ENCODE peak calls at places on chromosomes 4 and X, in nine cellular contexts. One of them, this sample, is unnamed.
A peak's percentile ranks its signal among the peaks of the same experiment; 100 is the strongest.

GRCh38 chr4:37825943-37826281 is 574 bp upstream of the PGM2 start:
- DNase-seq in dorsolateral prefrontal cortex: no peak
- DNase-seq in neural progenitor cell: no peak
- DNase-seq in choroid plexus epithelial cell: no peak
- DNase-seq in stimulated activated CD8-positive, alpha-beta memory T cell treated with anti-CD3 and anti-CD28 coated beads, Interleukin-2, amount 100 ng/mL, for 48 hours: no peak
- DNase-seq in left colon: peak; percentile 27
- DNase-seq in hippocampal formation: no peak
- DNase-seq in MM.1S: no peak
- DNase-seq in stimulated activated CD4-positive, alpha-beta T cell treated with anti-CD3 and anti-CD28 coated beads, Interleukin-1b, Interleukin-23, amount 100 ng/mL, for 4 hours: no peak
- DNase-seq in this sample: no peak

GRCh38 chr4:142547974-142548373 is 298.1 kb downstream of the INPP4B start:
- DNase-seq in neural progenitor cell: no peak
- DNase-seq in hippocampal formation: no peak
- DNase-seq in MM.1S: no peak
- DNase-seq in left colon: no peak
- DNase-seq in choroid plexus epithelial cell: no peak
- DNase-seq in stimulated activated CD4-positive, alpha-beta T cell treated with anti-CD3 and anti-CD28 coated beads, Interleukin-1b, Interleukin-23, amount 100 ng/mL, for 4 hours: no peak
- DNase-seq in stimulated activated CD8-positive, alpha-beta memory T cell treated with anti-CD3 and anti-CD28 coated beads, Interleukin-2, amount 100 ng/mL, for 48 hours: no peak
- DNase-seq in dorsolateral prefrontal cortex: no peak
- DNase-seq in this sample: no peak

GRCh38 chrX:153601511-153602110 is 2.7 kb upstream of the CCNQ start:
- DNase-seq in MM.1S: no peak
- DNase-seq in neural progenitor cell: no peak
- DNase-seq in hippocampal formation: no peak
- DNase-seq in stimulated activated CD4-positive, alpha-beta T cell treated with anti-CD3 and anti-CD28 coated beads, Interleukin-1b, Interleukin-23, amount 100 ng/mL, for 4 hours: no peak
- DNase-seq in stimulated activated CD8-positive, alpha-beta memory T cell treated with anti-CD3 and anti-CD28 coated beads, Interleukin-2, amount 100 ng/mL, for 48 hours: no peak
- DNase-seq in choroid plexus epithelial cell: no peak
- DNase-seq in dorsolateral prefrontal cortex: no peak
- DNase-seq in left colon: no peak
- DNase-seq in this sample: no peak

GRCh38 chr4:184328022-184328736 is 110.5 kb upstream of the ENPP6 start:
- DNase-seq in choroid plexus epithelial cell: no peak
- DNase-seq in stimulated activated CD4-positive, alpha-beta T cell treated with anti-CD3 and anti-CD28 coated beads, Interleukin-1b, Interleukin-23, amount 100 ng/mL, for 4 hours: no peak
- DNase-seq in MM.1S: peak; percentile 94
- DNase-seq in dorsolateral prefrontal cortex: no peak
- DNase-seq in left colon: no peak
- DNase-seq in hippocampal formation: no peak
- DNase-seq in neural progenitor cell: no peak
- DNase-seq in stimulated activated CD8-positive, alpha-beta memory T cell treated with anti-CD3 and anti-CD28 coated beads, Interleukin-2, amount 100 ng/mL, for 48 hours: no peak
- DNase-seq in this sample: peak; percentile 76

GRCh38 chrX:39162322-39162721 is 361.1 kb downstream of the MID1IP1 start:
- DNase-seq in left colon: peak; percentile 67
- DNase-seq in choroid plexus epithelial cell: no peak
- DNase-seq in dorsolateral prefrontal cortex: no peak
- DNase-seq in hippocampal formation: no peak
- DNase-seq in MM.1S: no peak
- DNase-seq in neural progenitor cell: peak; percentile 54
- DNase-seq in stimulated activated CD8-positive, alpha-beta memory T cell treated with anti-CD3 and anti-CD28 coated beads, Interleukin-2, amount 100 ng/mL, for 48 hours: peak; percentile 31
- DNase-seq in stimulated activated CD4-positive, alpha-beta T cell treated with anti-CD3 and anti-CD28 coated beads, Interleukin-1b, Interleukin-23, amount 100 ng/mL, for 4 hours: peak; percentile 49
- DNase-seq in this sample: no peak

GRCh38 chr4:176185068-176185467 is 10.3 kb downstream of the SPATA4 start:
- DNase-seq in neural progenitor cell: no peak
- DNase-seq in hippocampal formation: no peak
- DNase-seq in left colon: no peak
- DNase-seq in stimulated activated CD4-positive, alpha-beta T cell treated with anti-CD3 and anti-CD28 coated beads, Interleukin-1b, Interleukin-23, amount 100 ng/mL, for 4 hours: no peak
- DNase-seq in stimulated activated CD8-positive, alpha-beta memory T cell treated with anti-CD3 and anti-CD28 coated beads, Interleukin-2, amount 100 ng/mL, for 48 hours: no peak
- DNase-seq in dorsolateral prefrontal cortex: no peak
- DNase-seq in MM.1S: no peak
- DNase-seq in choroid plexus epithelial cell: peak; percentile 76
- DNase-seq in this sample: no peak

GRCh38 chrX:106670631-106671030 is 55.9 kb upstream of the RNF128 start:
- DNase-seq in neural progenitor cell: no peak
- DNase-seq in dorsolateral prefrontal cortex: no peak
- DNase-seq in hippocampal formation: no peak
- DNase-seq in left colon: no peak
- DNase-seq in MM.1S: no peak
- DNase-seq in stimulated activated CD4-positive, alpha-beta T cell treated with anti-CD3 and anti-CD28 coated beads, Interleukin-1b, Interleukin-23, amount 100 ng/mL, for 4 hours: no peak
- DNase-seq in stimulated activated CD8-positive, alpha-beta memory T cell treated with anti-CD3 and anti-CD28 coated beads, Interleukin-2, amount 100 ng/mL, for 48 hours: no peak
- DNase-seq in choroid plexus epithelial cell: peak; percentile 12
- DNase-seq in this sample: no peak

GRCh38 chrX:10195425-10195824 is 38.6 kb downstream of the CLCN4 start:
- DNase-seq in left colon: no peak
- DNase-seq in stimulated activated CD8-positive, alpha-beta memory T cell treated with anti-CD3 and anti-CD28 coated beads, Interleukin-2, amount 100 ng/mL, for 48 hours: no peak
- DNase-seq in choroid plexus epithelial cell: no peak
- DNase-seq in stimulated activated CD4-positive, alpha-beta T cell treated with anti-CD3 and anti-CD28 coated beads, Interleukin-1b, Interleukin-23, amount 100 ng/mL, for 4 hours: no peak
- DNase-seq in neural progenitor cell: no peak
- DNase-seq in MM.1S: no peak
- DNase-seq in dorsolateral prefrontal cortex: no peak
- DNase-seq in hippocampal formation: no peak
- DNase-seq in this sample: no peak

GRCh38 chr4:47374477-47374876 is 89.0 kb downstream of the COMMD8 start:
- DNase-seq in hippocampal formation: no peak
- DNase-seq in choroid plexus epithelial cell: peak; percentile 14
- DNase-seq in stimulated activated CD8-positive, alpha-beta memory T cell treated with anti-CD3 and anti-CD28 coated beads, Interleukin-2, amount 100 ng/mL, for 48 hours: no peak
- DNase-seq in left colon: no peak
- DNase-seq in MM.1S: no peak
- DNase-seq in dorsolateral prefrontal cortex: no peak
- DNase-seq in stimulated activated CD4-positive, alpha-beta T cell treated with anti-CD3 and anti-CD28 coated beads, Interleukin-1b, Interleukin-23, amount 100 ng/mL, for 4 hours: no peak
- DNase-seq in neural progenitor cell: no peak
- DNase-seq in this sample: no peak

GRCh38 chrX:48966796-48967579 is 4.7 kb downstream of the KCND1 start:
- DNase-seq in hippocampal formation: no peak
- DNase-seq in stimulated activated CD8-positive, alpha-beta memory T cell treated with anti-CD3 and anti-CD28 coated beads, Interleukin-2, amount 100 ng/mL, for 48 hours: no peak
- DNase-seq in MM.1S: no peak
- DNase-seq in left colon: no peak
- DNase-seq in neural progenitor cell: no peak
- DNase-seq in stimulated activated CD4-positive, alpha-beta T cell treated with anti-CD3 and anti-CD28 coated beads, Interleukin-1b, Interleukin-23, amount 100 ng/mL, for 4 hours: no peak
- DNase-seq in dorsolateral prefrontal cortex: no peak
- DNase-seq in choroid plexus epithelial cell: peak; percentile 53
- DNase-seq in this sample: no peak

GRCh38 chr4:53951414-53951813 is 113.0 kb downstream of the CHIC2 start:
- DNase-seq in choroid plexus epithelial cell: no peak
- DNase-seq in dorsolateral prefrontal cortex: no peak
- DNase-seq in MM.1S: no peak
- DNase-seq in hippocampal formation: no peak
- DNase-seq in neural progenitor cell: no peak
- DNase-seq in stimulated activated CD4-positive, alpha-beta T cell treated with anti-CD3 and anti-CD28 coated beads, Interleukin-1b, Interleukin-23, amount 100 ng/mL, for 4 hours: no peak
- DNase-seq in stimulated activated CD8-positive, alpha-beta memory T cell treated with anti-CD3 and anti-CD28 coated beads, Interleukin-2, amount 100 ng/mL, for 48 hours: no peak
- DNase-seq in left colon: no peak
- DNase-seq in this sample: no peak

GRCh38 chr4:16693040-16693506 is 205.4 kb downstream of the LDB2 start:
- DNase-seq in choroid plexus epithelial cell: no peak
- DNase-seq in neural progenitor cell: no peak
- DNase-seq in dorsolateral prefrontal cortex: no peak
- DNase-seq in stimulated activated CD4-positive, alpha-beta T cell treated with anti-CD3 and anti-CD28 coated beads, Interleukin-1b, Interleukin-23, amount 100 ng/mL, for 4 hours: no peak
- DNase-seq in MM.1S: no peak
- DNase-seq in stimulated activated CD8-positive, alpha-beta memory T cell treated with anti-CD3 and anti-CD28 coated beads, Interleukin-2, amount 100 ng/mL, for 48 hours: no peak
- DNase-seq in left colon: no peak
- DNase-seq in hippocampal formation: no peak
- DNase-seq in this sample: no peak

GRCh38 chr4:128606173-128606572 is 203.3 kb upstream of the JADE1 start:
- DNase-seq in hippocampal formation: no peak
- DNase-seq in stimulated activated CD8-positive, alpha-beta memory T cell treated with anti-CD3 and anti-CD28 coated beads, Interleukin-2, amount 100 ng/mL, for 48 hours: no peak
- DNase-seq in neural progenitor cell: no peak
- DNase-seq in dorsolateral prefrontal cortex: no peak
- DNase-seq in choroid plexus epithelial cell: peak; percentile 68
- DNase-seq in MM.1S: no peak
- DNase-seq in stimulated activated CD4-positive, alpha-beta T cell treated with anti-CD3 and anti-CD28 coated beads, Interleukin-1b, Interleukin-23, amount 100 ng/mL, for 4 hours: no peak
- DNase-seq in left colon: no peak
- DNase-seq in this sample: no peak

GRCh38 chr4:111018231-111018630 is 395.4 kb upstream of the PITX2 start:
- DNase-seq in left colon: no peak
- DNase-seq in hippocampal formation: no peak
- DNase-seq in dorsolateral prefrontal cortex: no peak
- DNase-seq in stimulated activated CD4-positive, alpha-beta T cell treated with anti-CD3 and anti-CD28 coated beads, Interleukin-1b, Interleukin-23, amount 100 ng/mL, for 4 hours: no peak
- DNase-seq in choroid plexus epithelial cell: no peak
- DNase-seq in MM.1S: no peak
- DNase-seq in neural progenitor cell: no peak
- DNase-seq in stimulated activated CD8-positive, alpha-beta memory T cell treated with anti-CD3 and anti-CD28 coated beads, Interleukin-2, amount 100 ng/mL, for 48 hours: no peak
- DNase-seq in this sample: no peak

GRCh38 chr4:68469482-68469881 is 22.2 kb downstream of the TMPRSS11E start:
- DNase-seq in stimulated activated CD8-positive, alpha-beta memory T cell treated with anti-CD3 and anti-CD28 coated beads, Interleukin-2, amount 100 ng/mL, for 48 hours: no peak
- DNase-seq in choroid plexus epithelial cell: no peak
- DNase-seq in MM.1S: peak; percentile 66
- DNase-seq in dorsolateral prefrontal cortex: no peak
- DNase-seq in stimulated activated CD4-positive, alpha-beta T cell treated with anti-CD3 and anti-CD28 coated beads, Interleukin-1b, Interleukin-23, amount 100 ng/mL, for 4 hours: no peak
- DNase-seq in neural progenitor cell: no peak
- DNase-seq in hippocampal formation: no peak
- DNase-seq in left colon: no peak
- DNase-seq in this sample: no peak

GRCh38 chr4:19689511-19689910 is 562.2 kb upstream of the SLIT2 start:
- DNase-seq in hippocampal formation: no peak
- DNase-seq in left colon: no peak
- DNase-seq in MM.1S: no peak
- DNase-seq in choroid plexus epithelial cell: peak; percentile 72
- DNase-seq in dorsolateral prefrontal cortex: no peak
- DNase-seq in neural progenitor cell: no peak
- DNase-seq in stimulated activated CD8-positive, alpha-beta memory T cell treated with anti-CD3 and anti-CD28 coated beads, Interleukin-2, amount 100 ng/mL, for 48 hours: no peak
- DNase-seq in stimulated activated CD4-positive, alpha-beta T cell treated with anti-CD3 and anti-CD28 coated beads, Interleukin-1b, Interleukin-23, amount 100 ng/mL, for 4 hours: no peak
- DNase-seq in this sample: no peak

GRCh38 chr4:39933689-39934590 is 43.8 kb downstream of the PDS5A start:
- DNase-seq in MM.1S: no peak
- DNase-seq in neural progenitor cell: no peak
- DNase-seq in choroid plexus epithelial cell: peak; percentile 68
- DNase-seq in stimulated activated CD8-positive, alpha-beta memory T cell treated with anti-CD3 and anti-CD28 coated beads, Interleukin-2, amount 100 ng/mL, for 48 hours: no peak
- DNase-seq in hippocampal formation: no peak
- DNase-seq in dorsolateral prefrontal cortex: no peak
- DNase-seq in stimulated activated CD4-positive, alpha-beta T cell treated with anti-CD3 and anti-CD28 coated beads, Interleukin-1b, Interleukin-23, amount 100 ng/mL, for 4 hours: no peak
- DNase-seq in left colon: no peak
- DNase-seq in this sample: no peak

GRCh38 chr4:84965558-84966381 is 720 bp downstream of the WDFY3 start:
- DNase-seq in MM.1S: no peak
- DNase-seq in hippocampal formation: peak; percentile 71
- DNase-seq in stimulated activated CD4-positive, alpha-beta T cell treated with anti-CD3 and anti-CD28 coated beads, Interleukin-1b, Interleukin-23, amount 100 ng/mL, for 4 hours: no peak
- DNase-seq in dorsolateral prefrontal cortex: peak; percentile 17
- DNase-seq in left colon: peak; percentile 55
- DNase-seq in stimulated activated CD8-positive, alpha-beta memory T cell treated with anti-CD3 and anti-CD28 coated beads, Interleukin-2, amount 100 ng/mL, for 48 hours: no peak
- DNase-seq in neural progenitor cell: peak; percentile 83
- DNase-seq in choroid plexus epithelial cell: peak; percentile 29
- DNase-seq in this sample: no peak

GRCh38 chr4:158259955-158260575 is 49.8 kb downstream of the TMEM144 start:
- DNase-seq in neural progenitor cell: peak; percentile 40
- DNase-seq in left colon: no peak
- DNase-seq in MM.1S: peak; percentile 25
- DNase-seq in dorsolateral prefrontal cortex: no peak
- DNase-seq in stimulated activated CD4-positive, alpha-beta T cell treated with anti-CD3 and anti-CD28 coated beads, Interleukin-1b, Interleukin-23, amount 100 ng/mL, for 4 hours: no peak
- DNase-seq in choroid plexus epithelial cell: peak; percentile 55
- DNase-seq in hippocampal formation: no peak
- DNase-seq in stimulated activated CD8-positive, alpha-beta memory T cell treated with anti-CD3 and anti-CD28 coated beads, Interleukin-2, amount 100 ng/mL, for 48 hours: no peak
- DNase-seq in this sample: no peak

GRCh38 chr4:4284827-4285618 is 4.9 kb downstream of the LYAR start:
- DNase-seq in neural progenitor cell: no peak
- DNase-seq in choroid plexus epithelial cell: peak; percentile 49
- DNase-seq in dorsolateral prefrontal cortex: no peak
- DNase-seq in stimulated activated CD8-positive, alpha-beta memory T cell treated with anti-CD3 and anti-CD28 coated beads, Interleukin-2, amount 100 ng/mL, for 48 hours: no peak
- DNase-seq in hippocampal formation: no peak
- DNase-seq in left colon: peak; percentile 78
- DNase-seq in MM.1S: no peak
- DNase-seq in stimulated activated CD4-positive, alpha-beta T cell treated with anti-CD3 and anti-CD28 coated beads, Interleukin-1b, Interleukin-23, amount 100 ng/mL, for 4 hours: no peak
- DNase-seq in this sample: no peak

GRCh38 chr4:143183513-143184216 is 1.1 kb upstream of the USP38 start:
- DNase-seq in neural progenitor cell: no peak
- DNase-seq in hippocampal formation: no peak
- DNase-seq in dorsolateral prefrontal cortex: no peak
- DNase-seq in MM.1S: no peak
- DNase-seq in stimulated activated CD8-positive, alpha-beta memory T cell treated with anti-CD3 and anti-CD28 coated beads, Interleukin-2, amount 100 ng/mL, for 48 hours: no peak
- DNase-seq in choroid plexus epithelial cell: no peak
- DNase-seq in left colon: no peak
- DNase-seq in stimulated activated CD4-positive, alpha-beta T cell treated with anti-CD3 and anti-CD28 coated beads, Interleukin-1b, Interleukin-23, amount 100 ng/mL, for 4 hours: no peak
- DNase-seq in this sample: no peak

GRCh38 chr4:39464886-39465501 is 6.1 kb downstream of the LIAS start:
- DNase-seq in left colon: no peak
- DNase-seq in neural progenitor cell: no peak
- DNase-seq in dorsolateral prefrontal cortex: no peak
- DNase-seq in hippocampal formation: no peak
- DNase-seq in choroid plexus epithelial cell: peak; percentile 92
- DNase-seq in stimulated activated CD8-positive, alpha-beta memory T cell treated with anti-CD3 and anti-CD28 coated beads, Interleukin-2, amount 100 ng/mL, for 48 hours: no peak
- DNase-seq in stimulated activated CD4-positive, alpha-beta T cell treated with anti-CD3 and anti-CD28 coated beads, Interleukin-1b, Interleukin-23, amount 100 ng/mL, for 4 hours: no peak
- DNase-seq in MM.1S: no peak
- DNase-seq in this sample: no peak

GRCh38 chr4:47835489-47835888 is 2.4 kb downstream of the CORIN start:
- DNase-seq in stimulated activated CD4-positive, alpha-beta T cell treated with anti-CD3 and anti-CD28 coated beads, Interleukin-1b, Interleukin-23, amount 100 ng/mL, for 4 hours: no peak
- DNase-seq in left colon: no peak
- DNase-seq in stimulated activated CD8-positive, alpha-beta memory T cell treated with anti-CD3 and anti-CD28 coated beads, Interleukin-2, amount 100 ng/mL, for 48 hours: no peak
- DNase-seq in MM.1S: no peak
- DNase-seq in neural progenitor cell: no peak
- DNase-seq in choroid plexus epithelial cell: peak; percentile 79
- DNase-seq in hippocampal formation: no peak
- DNase-seq in dorsolateral prefrontal cortex: no peak
- DNase-seq in this sample: no peak

GRCh38 chrX:37976153-37976552 is 30.2 kb upstream of the SYTL5 start:
- DNase-seq in MM.1S: no peak
- DNase-seq in stimulated activated CD8-positive, alpha-beta memory T cell treated with anti-CD3 and anti-CD28 coated beads, Interleukin-2, amount 100 ng/mL, for 48 hours: no peak
- DNase-seq in neural progenitor cell: no peak
- DNase-seq in hippocampal formation: no peak
- DNase-seq in stimulated activated CD4-positive, alpha-beta T cell treated with anti-CD3 and anti-CD28 coated beads, Interleukin-1b, Interleukin-23, amount 100 ng/mL, for 4 hours: no peak
- DNase-seq in choroid plexus epithelial cell: peak; percentile 36
- DNase-seq in dorsolateral prefrontal cortex: no peak
- DNase-seq in left colon: no peak
- DNase-seq in this sample: no peak

GRCh38 chrX:11533211-11533651 is 132.5 kb downstream of the ARHGAP6 start:
- DNase-seq in stimulated activated CD4-positive, alpha-beta T cell treated with anti-CD3 and anti-CD28 coated beads, Interleukin-1b, Interleukin-23, amount 100 ng/mL, for 4 hours: no peak
- DNase-seq in stimulated activated CD8-positive, alpha-beta memory T cell treated with anti-CD3 and anti-CD28 coated beads, Interleukin-2, amount 100 ng/mL, for 48 hours: no peak
- DNase-seq in left colon: no peak
- DNase-seq in hippocampal formation: no peak
- DNase-seq in MM.1S: peak; percentile 87
- DNase-seq in dorsolateral prefrontal cortex: no peak
- DNase-seq in choroid plexus epithelial cell: peak; percentile 82
- DNase-seq in neural progenitor cell: peak; percentile 46
- DNase-seq in this sample: peak; percentile 69